ENCODE peak calls at places on chromosomes 13 and 19, in seven cellular contexts. B is aorta, V is body of pancreas, S is neural progenitor cell, J is cardiac muscle cell, P is transverse colon, D is tibial nerve. O is an unnamed sample. For H3K27me3, the result is how much of the 10 kb centered on the place peaks cover.

GRCh38 chr13:43159007-43159406 is 135.6 kb downstream of the DNAJC15 start:
- DNase-seq in B (no peak), V (no peak), S (no peak), J (peak), P (no peak), D (no peak), O (no peak)

GRCh38 chr19:45958763-45959516 is 14.7 kb downstream of the NOVA2 start:
- DNase-seq in B (no peak), V (no peak), S (no peak), J (peak), P (no peak), D (no peak), O (no peak)

GRCh38 chr19:1027953-1028902 is 1.8 kb downstream of the CNN2 start:
- DNase-seq in B (peak), V (peak), S (peak), J (peak), P (peak), D (no peak), O (peak)

GRCh38 chr13:45511310-45512147 is 46.8 kb downstream of the COG3 start:
- DNase-seq in B (no peak), V (peak), S (peak), J (peak), P (no peak), D (no peak), O (no peak)

GRCh38 chr13:93244141-93244917 is 17.7 kb downstream of the GPC6 start:
- DNase-seq in B (no peak), V (no peak), S (peak), J (peak), P (no peak), D (no peak), O (no peak)

GRCh38 chr19:19627716-19628498 is at the start of gene LPAR2:
- DNase-seq in B (no peak), V (peak), S (peak), J (peak), P (peak), D (no peak), O (no peak)

GRCh38 chr19:46571495-46571894 is 29.6 kb upstream of the CALM3 start:
- DNase-seq in B (no peak), V (peak), S (peak), J (peak), P (no peak), D (no peak), O (no peak)

GRCh38 chr19:13298565-13299481 is 148.6 kb downstream of the IER2 start:
- DNase-seq in B (no peak), V (no peak), S (no peak), J (peak), P (no peak), D (no peak), O (no peak)

GRCh38 chr13:99417151-99417820 is 84.0 kb upstream of the TM9SF2 start:
- DNase-seq in B (peak), V (no peak), S (peak), J (no peak), P (no peak), D (no peak), O (no peak)
- H3K27me3 ChIP-seq in B (under half), V (under half), S (under half), J (under half), P (under half), D (under half), O (half or more)

GRCh38 chr19:39501340-39501739 is 2.6 kb downstream of the DLL3 start:
- DNase-seq in B (no peak), V (no peak), S (no peak), J (no peak), P (no peak), D (no peak), O (no peak)
- H3K27me3 ChIP-seq in B (under half), V (under half), S (half or more), J (under half), P (half or more), D (under half), O (half or more)

DNA sequence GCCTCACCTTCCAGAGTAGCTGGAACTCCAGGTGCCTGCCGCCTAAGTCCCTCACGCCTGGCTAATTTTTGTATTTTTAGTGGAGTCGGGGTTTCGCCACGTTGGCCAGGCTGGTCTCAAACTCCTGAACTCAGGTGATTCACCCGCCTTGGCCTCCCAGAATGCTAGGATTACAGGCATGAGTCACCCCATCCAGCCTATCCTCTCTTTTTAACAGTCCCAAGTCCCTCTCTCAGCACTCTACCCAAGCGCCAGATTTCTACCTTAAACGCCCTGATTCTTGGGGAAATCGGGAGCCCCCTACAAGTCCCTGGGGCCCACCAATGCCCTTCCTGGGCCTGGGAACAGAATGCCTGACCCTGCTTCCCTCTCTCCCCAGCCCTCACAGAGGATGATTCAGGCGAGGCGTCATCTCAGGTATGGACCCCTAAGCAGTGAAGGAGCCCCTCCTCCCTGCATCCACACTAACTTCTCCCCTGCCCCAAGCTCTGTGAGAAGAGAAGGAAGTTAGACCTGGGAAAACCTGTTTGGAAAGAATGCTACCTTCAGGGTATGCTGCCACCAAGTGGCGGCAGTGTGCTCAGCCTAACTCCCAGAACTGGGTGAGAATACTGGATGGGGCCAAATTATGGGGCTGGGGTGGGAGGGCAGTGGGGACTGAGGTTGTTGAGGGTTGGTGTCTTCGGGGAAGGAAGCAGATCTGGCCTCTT is 20.8 kb upstream of the EBI3 start:
- DNase-seq in B (no peak), V (no peak), S (peak), J (peak), P (peak), D (no peak), O (no peak)
- H3K27me3 ChIP-seq in B (under half), V (under half), S (under half), J (under half), P (under half), D (under half), O (under half)

DNA sequence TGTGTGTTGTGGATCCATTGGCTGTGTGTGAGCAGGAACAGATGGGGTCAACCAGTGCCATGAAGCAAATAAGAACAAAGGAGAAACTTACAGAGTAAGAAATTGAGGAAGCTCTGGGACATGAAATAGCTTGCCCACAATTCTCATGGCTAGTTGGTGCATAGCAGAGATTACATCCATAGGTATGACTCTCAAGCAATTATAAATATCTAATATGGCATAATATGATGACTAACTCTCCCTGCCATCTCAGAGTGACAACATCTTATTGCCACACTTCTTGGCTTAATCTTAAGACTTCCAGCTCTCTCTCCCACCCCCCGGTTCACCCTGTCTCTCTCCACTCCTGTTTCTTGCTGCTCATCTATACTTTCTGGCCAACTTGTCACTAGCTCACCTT is 53.3 kb downstream of the OXGR1 start:
- DNase-seq in B (no peak), V (no peak), S (no peak), J (no peak), P (no peak), D (no peak), O (no peak)
- H3K27me3 ChIP-seq in B (under half), V (under half), S (under half), J (under half), P (under half), D (under half), O (under half)

GRCh38 chr19:30222428-30222873 is 149.7 kb upstream of the ZNF536 start:
- DNase-seq in B (no peak), V (peak), S (peak), J (no peak), P (no peak), D (no peak), O (no peak)

GRCh38 chr19:30224689-30225606 is 147.2 kb upstream of the ZNF536 start:
- DNase-seq in B (no peak), V (no peak), S (peak), J (peak), P (no peak), D (no peak), O (no peak)

GRCh38 chr19:30221176-30221575 is 151.0 kb upstream of the ZNF536 start:
- DNase-seq in B (no peak), V (no peak), S (no peak), J (no peak), P (no peak), D (no peak), O (no peak)

GRCh38 chr19:30223866-30224688 is 148.1 kb upstream of the ZNF536 start:
- DNase-seq in B (no peak), V (no peak), S (no peak), J (no peak), P (no peak), D (no peak), O (no peak)

GRCh38 chr19:30222993-30223865 is 149.0 kb upstream of the ZNF536 start:
- DNase-seq in B (no peak), V (no peak), S (peak), J (no peak), P (no peak), D (no peak), O (no peak)
- H3K27me3 ChIP-seq in B (under half), V (under half), S (half or more), J (half or more), P (half or more), D (under half), O (half or more)

GRCh38 chr19:50741179-50741933 is 18.2 kb downstream of the CLEC11A start:
- DNase-seq in B (no peak), V (no peak), S (no peak), J (peak), P (no peak), D (no peak), O (no peak)

GRCh38 chr19:50735869-50736268 is 12.7 kb downstream of the CLEC11A start:
- DNase-seq in B (no peak), V (no peak), S (no peak), J (no peak), P (no peak), D (no peak), O (no peak)

GRCh38 chr19:50736338-50736737 is 13.2 kb downstream of the CLEC11A start:
- DNase-seq in B (no peak), V (no peak), S (no peak), J (no peak), P (no peak), D (no peak), O (no peak)

GRCh38 chr19:50739841-50740426 is 16.8 kb downstream of the CLEC11A start:
- DNase-seq in B (no peak), V (no peak), S (peak), J (no peak), P (no peak), D (no peak), O (no peak)

DNA sequence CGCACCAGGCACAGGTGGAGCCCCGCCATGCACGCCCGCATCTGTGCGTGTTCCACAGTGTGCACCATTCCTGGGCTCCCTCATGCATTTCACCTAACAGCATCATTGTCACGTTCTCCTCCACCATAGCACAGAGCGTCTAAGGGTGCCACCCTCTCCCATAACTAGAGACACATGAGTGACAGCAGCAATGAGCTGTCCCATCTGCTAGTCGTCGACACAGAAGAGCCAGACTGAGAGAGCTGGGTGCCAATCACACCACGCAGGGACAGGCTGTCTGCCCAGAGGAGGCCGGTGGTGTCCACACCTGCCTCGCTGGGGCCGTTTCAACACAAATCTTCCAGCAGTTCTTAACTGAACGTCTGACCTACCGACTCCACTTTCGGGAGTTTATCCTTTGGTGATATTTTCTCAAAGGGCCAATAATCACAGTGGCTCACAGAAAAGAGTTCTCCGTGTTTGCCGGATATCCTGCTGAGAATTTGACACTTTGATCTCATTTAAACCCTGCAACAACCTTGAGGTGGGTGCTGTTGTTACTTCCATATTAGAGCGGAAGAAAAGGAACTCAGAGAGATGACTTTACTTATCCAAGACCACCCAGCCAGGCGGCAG is 16.1 kb downstream of the CLEC11A start:
- DNase-seq in B (no peak), V (no peak), S (no peak), J (no peak), P (no peak), D (no peak), O (no peak)
- H3K27me3 ChIP-seq in B (under half), V (under half), S (under half), J (under half), P (half or more), D (under half), O (half or more)

GRCh38 chr19:35306473-35307246 is 14.7 kb downstream of the MAG start:
- DNase-seq in B (no peak), V (no peak), S (peak), J (no peak), P (no peak), D (no peak), O (no peak)

GRCh38 chr19:35303357-35303915 is 11.5 kb downstream of the MAG start:
- DNase-seq in B (no peak), V (no peak), S (no peak), J (no peak), P (no peak), D (no peak), O (no peak)

GRCh38 chr19:35302446-35302845 is 10.5 kb downstream of the MAG start:
- DNase-seq in B (no peak), V (no peak), S (no peak), J (no peak), P (no peak), D (no peak), O (no peak)

GRCh38 chr19:35304036-35304435 is 12.1 kb downstream of the MAG start:
- DNase-seq in B (no peak), V (no peak), S (no peak), J (no peak), P (no peak), D (no peak), O (no peak)

DNA sequence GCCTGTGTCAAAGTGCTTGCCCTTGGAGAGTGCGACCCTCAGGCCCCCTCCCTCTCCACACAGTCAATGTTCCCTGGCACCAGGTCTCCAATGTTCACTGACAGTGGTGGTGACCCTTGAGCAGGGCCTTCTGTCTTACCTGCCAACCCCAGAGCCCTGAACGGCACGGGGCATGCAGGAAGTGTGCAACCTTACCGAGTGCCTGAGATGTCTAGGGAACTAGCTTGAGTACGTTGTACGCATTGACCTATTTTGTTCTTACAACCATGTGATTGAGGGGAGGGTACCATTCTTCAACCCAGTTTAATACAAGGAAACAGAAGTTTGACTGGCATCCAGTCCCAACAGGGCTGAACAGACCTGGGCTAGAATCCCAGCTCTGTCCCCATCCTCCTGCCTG is 13.2 kb downstream of the MAG start:
- DNase-seq in B (no peak), V (no peak), S (no peak), J (no peak), P (no peak), D (no peak), O (no peak)
- H3K27me3 ChIP-seq in B (under half), V (under half), S (under half), J (under half), P (under half), D (under half), O (half or more)

GRCh38 chr13:110806636-110807035 is 93.1 kb downstream of the ING1 start:
- DNase-seq in B (no peak), V (no peak), S (no peak), J (no peak), P (no peak), D (no peak), O (no peak)
- H3K27me3 ChIP-seq in B (under half), V (under half), S (under half), J (under half), P (under half), D (under half), O (half or more)

GRCh38 chr19:55435020-55435419 is 8.1 kb downstream of the SHISA7 start:
- DNase-seq in B (no peak), V (no peak), S (no peak), J (no peak), P (no peak), D (no peak), O (no peak)

GRCh38 chr19:55439052-55439451 is 4.0 kb downstream of the SHISA7 start:
- DNase-seq in B (no peak), V (no peak), S (no peak), J (no peak), P (no peak), D (no peak), O (no peak)

GRCh38 chr19:55434356-55434755 is 8.7 kb downstream of the SHISA7 start:
- DNase-seq in B (no peak), V (no peak), S (no peak), J (no peak), P (no peak), D (no peak), O (no peak)

GRCh38 chr19:55436847-55437246 is 6.3 kb downstream of the SHISA7 start:
- DNase-seq in B (no peak), V (no peak), S (no peak), J (no peak), P (no peak), D (no peak), O (no peak)

DNA sequence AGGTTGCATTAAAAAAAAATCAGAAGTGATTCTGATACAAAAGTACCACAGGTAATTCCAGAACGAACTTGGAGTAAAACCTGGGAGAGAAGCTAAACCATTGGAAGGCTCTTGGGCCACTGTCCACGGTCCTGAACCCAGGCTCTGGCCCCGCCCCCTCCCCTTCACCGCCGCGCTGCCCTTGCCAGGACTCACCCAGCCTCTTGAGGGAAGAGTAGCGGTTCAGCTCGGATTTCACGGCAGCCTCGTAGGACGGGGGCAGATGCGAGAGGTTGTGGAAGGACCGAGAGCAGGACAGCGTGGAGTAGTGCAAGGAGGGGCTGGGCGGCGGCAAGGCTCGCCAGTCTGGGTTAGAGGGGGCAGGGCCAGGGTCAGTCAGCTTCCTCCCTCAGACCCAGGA is 5.7 kb downstream of the SHISA7 start:
- DNase-seq in B (no peak), V (peak), S (peak), J (peak), P (no peak), D (no peak), O (peak)
- H3K27me3 ChIP-seq in B (under half), V (under half), S (half or more), J (under half), P (half or more), D (under half), O (half or more)